ENCODE peak calls at places on chromosomes 13 and 19, in seven cellular contexts. G is stimulated activated CD4-positive, alpha-beta T cell treated with anti-CD3 and anti-CD28 coated beads, Interleukin-4, amount 100 ng/mL, for 48 hours; L is HTR-8/SVneo; F is bronchial epithelial cell; B is EL; T is kidney epithelial cell; V is activated gamma-delta T cell treated with anti-CD3 and anti-CD28 coated beads, Interleukin-2, amount 50 U/mL, for 16 hours. S is an unnamed sample.

GRCh38 chr13:44879452-44880058 is 109.7 kb downstream of the NUFIP1 start:
- DNase-seq in G (no peak), T (no peak), F (peak; percentile 55), B (peak; percentile 43), V (no peak), L (no peak), S (no peak)

GRCh38 chr13:73835138-73835721 is 299.0 kb downstream of the KLF12 start:
- DNase-seq in T (no peak), G (no peak), L (peak; percentile 23), F (peak; percentile 55), V (no peak), B (peak; percentile 54), S (no peak)

GRCh38 chr19:43438291-43439162 is 23.8 kb downstream of the TEX101 start:
- DNase-seq in V (no peak), F (peak; percentile 70), L (peak; percentile 77), B (peak; percentile 89), T (no peak), G (no peak), S (no peak)

GRCh38 chr13:109271991-109272454 is 514.4 kb downstream of the IRS2 start:
- DNase-seq in V (no peak), T (no peak), F (no peak), L (no peak), B (no peak), G (no peak), S (no peak)

GRCh38 chr13:42041017-42041683 is 7.3 kb upstream of the DGKH start:
- DNase-seq in B (peak; percentile 66), V (peak; percentile 7), T (no peak), F (peak; percentile 51), G (peak; percentile 26), L (no peak), S (peak; percentile 30)

GRCh38 chr19:12785431-12786011 is 5.8 kb upstream of the JUNB start:
- DNase-seq in G (no peak), F (no peak), L (no peak), B (no peak), V (no peak), T (no peak), S (no peak)

GRCh38 chr13:42137856-42138537 is 89.5 kb downstream of the DGKH start:
- DNase-seq in F (peak; percentile 33), G (no peak), B (peak; percentile 13), T (no peak), V (no peak), L (no peak), S (no peak)

GRCh38 chr19:18194554-18195238 is 1.7 kb downstream of the MPV17L2 start:
- DNase-seq in T (no peak), F (no peak), G (no peak), V (no peak), L (no peak), B (peak; percentile 36), S (no peak)

GRCh38 chr13:41028051-41028450 is 8.9 kb upstream of the ELF1 start:
- DNase-seq in B (peak; percentile 43), V (no peak), G (no peak), T (no peak), L (no peak), F (no peak), S (no peak)

GRCh38 chr13:28429685-28430290 is 65.1 kb downstream of the FLT1 start:
- DNase-seq in B (no peak), V (no peak), T (no peak), F (no peak), G (no peak), L (no peak), S (peak; percentile 35)

GRCh38 chr13:75480691-75481175 is 1.2 kb downstream of the TBC1D4 start:
- DNase-seq in T (no peak), G (no peak), V (peak; percentile 1), L (no peak), B (peak; percentile 57), F (peak; percentile 74), S (no peak)

GRCh38 chr13:37144661-37145060 is 39.2 kb upstream of the CSNK1A1L start:
- DNase-seq in L (no peak), F (no peak), G (no peak), B (no peak), T (no peak), V (no peak), S (no peak)

GRCh38 chr13:100751826-100752225 is 77.2 kb upstream of the TMTC4 start:
- DNase-seq in T (no peak), B (no peak), G (no peak), F (no peak), V (no peak), L (no peak), S (no peak)

GRCh38 chr19:11020982-11021759 is 60.3 kb downstream of the SMARCA4 start:
- DNase-seq in V (no peak), L (no peak), F (no peak), B (no peak), T (no peak), G (no peak), S (no peak)

GRCh38 chr19:16660763-16661479 is at the start of gene TMEM38A:
- DNase-seq in G (peak; percentile 4), V (no peak), L (peak; percentile 59), B (peak; percentile 36), T (no peak), F (no peak), S (peak; percentile 19)

GRCh38 chr19:6425732-6426686 is 1.4 kb upstream of the KHSRP start:
- DNase-seq in G (no peak), B (no peak), F (no peak), T (no peak), L (no peak), V (no peak), S (no peak)

GRCh38 chr19:34733826-34734600 is at the start of gene ZNF181:
- DNase-seq in F (peak; percentile 77), G (peak; percentile 66), V (peak; percentile 70), T (peak; percentile 50), L (peak; percentile 90), B (peak; percentile 91), S (peak; percentile 67)

GRCh38 chr19:45151821-45152503 is 8.8 kb downstream of the NKPD1 start:
- DNase-seq in G (no peak), T (no peak), L (no peak), F (no peak), B (no peak), V (no peak), S (no peak)

GRCh38 chr19:10122066-10122465 is 2.4 kb upstream of the EIF3G start:
- DNase-seq in F (no peak), L (no peak), G (no peak), B (peak; percentile 48), V (no peak), T (no peak), S (no peak)

GRCh38 chr13:80039000-80039399 is 301.9 kb downstream of the SPRY2 start:
- DNase-seq in V (no peak), F (no peak), G (no peak), B (no peak), T (no peak), L (no peak), S (no peak)

GRCh38 chr13:26377038-26377437 is 123.1 kb downstream of the CDK8 start:
- DNase-seq in G (no peak), T (no peak), L (peak; percentile 4), F (peak; percentile 20), V (peak; percentile 0), B (peak; percentile 36), S (no peak)

GRCh38 chr19:3284759-3285646 is 60.5 kb downstream of the CELF5 start:
- DNase-seq in V (peak; percentile 53), F (peak; percentile 80), B (peak; percentile 80), L (peak; percentile 67), G (peak; percentile 92), T (no peak), S (no peak)

GRCh38 chr13:94416454-94417080 is 62.9 kb downstream of the DCT start:
- DNase-seq in G (no peak), V (no peak), L (no peak), T (no peak), B (peak; percentile 27), F (peak; percentile 29), S (no peak)

GRCh38 chr13:38767506-38768265 is 80.8 kb downstream of the FREM2 start:
- DNase-seq in G (no peak), T (no peak), F (peak; percentile 58), B (no peak), V (no peak), L (no peak), S (no peak)

GRCh38 chr19:31054430-31054829 is 294.8 kb downstream of the TSHZ3 start:
- DNase-seq in T (peak; percentile 25), F (peak; percentile 58), L (peak; percentile 41), B (peak; percentile 71), G (peak; percentile 5), V (no peak), S (no peak)

GRCh38 chr13:32228330-32229041 is 86.7 kb downstream of the ZAR1L start:
- DNase-seq in F (peak; percentile 37), B (peak; percentile 26), T (peak; percentile 29), L (no peak), G (no peak), V (no peak), S (no peak)

GRCh38 chr13:110799246-110800236 is 86.0 kb downstream of the ING1 start:
- DNase-seq in V (no peak), G (no peak), B (peak; percentile 58), F (no peak), L (no peak), T (no peak), S (no peak)

GRCh38 chr13:33272531-33273124 is 12.9 kb downstream of the STARD13 start:
- DNase-seq in G (no peak), V (no peak), B (no peak), L (no peak), F (peak; percentile 62), T (no peak), S (no peak)

GRCh38 chr19:30327331-30327730 is 44.9 kb upstream of the ZNF536 start:
- DNase-seq in F (no peak), G (no peak), B (no peak), L (no peak), V (no peak), T (no peak), S (no peak)

GRCh38 chr19:17869114-17869608 is 2.6 kb upstream of the SLC5A5 start:
- DNase-seq in T (no peak), L (no peak), B (no peak), V (no peak), G (no peak), F (no peak), S (no peak)

GRCh38 chr13:63351533-63351932 is 1935.9 kb upstream of the PCDH20 start:
- DNase-seq in F (no peak), G (no peak), T (no peak), L (no peak), V (no peak), B (no peak), S (no peak)

GRCh38 chr19:54262066-54262465 is 5.0 kb upstream of the LILRB5 start:
- DNase-seq in T (no peak), B (no peak), L (no peak), V (no peak), G (no peak), F (no peak), S (no peak)

GRCh38 chr19:8161135-8161646 is 11.8 kb upstream of the FBN3 start:
- DNase-seq in G (no peak), V (no peak), T (no peak), F (no peak), L (no peak), B (peak; percentile 31), S (peak; percentile 9)

GRCh38 chr13:31035162-31035951 is 102.9 kb downstream of the TEX26 start:
- DNase-seq in T (no peak), B (no peak), L (no peak), G (no peak), F (no peak), V (no peak), S (no peak)

GRCh38 chr13:50512602-50513527 is 330.6 kb downstream of the DLEU7 start:
- DNase-seq in B (peak; percentile 41), G (peak; percentile 24), V (peak; percentile 31), L (no peak), T (no peak), F (no peak), S (peak; percentile 48)

GRCh38 chr19:6717036-6717435 is 3.4 kb downstream of the C3 start:
- DNase-seq in G (no peak), L (no peak), V (no peak), F (no peak), B (no peak), T (no peak), S (no peak)

S was measured in GM19239.